ENCODE peak calls at places on chromosomes 7 and 10, in eight cellular contexts. H, E, L, R, U, D, W and J are unnamed samples.

GRCh38 chr7:107920048-107920772 is 29.2 kb downstream of the DLD start:
- DNase-seq in H (no peak), E (no peak), L (no peak), R (no peak), U (no peak), D (no peak), W (no peak), J (no peak)

GRCh38 chr10:71431945-71432905 is 35.5 kb downstream of the CDH23 start:
- DNase-seq in H (no peak), E (no peak), L (no peak), R (no peak), U (no peak), D (no peak), W (no peak), J (no peak)

GRCh38 chr10:58517481-58518355 is 5.0 kb downstream of the BICC1 start:
- DNase-seq in H (no peak), E (no peak), L (no peak), R (no peak), U (no peak), D (no peak), W (no peak), J (no peak)

GRCh38 chr7:130918129-130919052 is 184.4 kb upstream of the KLF14 start:
- DNase-seq in H (no peak), E (no peak), L (no peak), R (no peak), U (no peak), D (no peak), W (no peak), J (no peak)

GRCh38 chr10:72263613-72264241 is 10.0 kb upstream of the DDIT4 start:
- DNase-seq in H (no peak), E (peak), L (no peak), R (peak), U (no peak), D (no peak), W (peak), J (no peak)

GRCh38 chr10:59108886-59109288 is 67.6 kb upstream of the PHYHIPL start:
- DNase-seq in H (no peak), E (no peak), L (no peak), R (no peak), U (no peak), D (no peak), W (no peak), J (no peak)

GRCh38 chr7:100612730-100613446 is 548 bp downstream of the MOSPD3 start:
- DNase-seq in H (no peak), E (no peak), L (no peak), R (no peak), U (no peak), D (no peak), W (peak), J (no peak)

GRCh38 chr10:3551761-3552160 is 233.2 kb downstream of the KLF6 start:
- DNase-seq in H (no peak), E (no peak), L (no peak), R (no peak), U (no peak), D (no peak), W (no peak), J (no peak)

GRCh38 chr10:21452203-21452602 is 73.3 kb downstream of the SKIDA1 start:
- DNase-seq in H (no peak), E (no peak), L (no peak), R (no peak), U (no peak), D (no peak), W (no peak), J (no peak)

GRCh38 chr7:95395755-95396135 is 430 bp downstream of the PON3 start:
- DNase-seq in H (no peak), E (no peak), L (no peak), R (no peak), U (no peak), D (no peak), W (no peak), J (no peak)

GRCh38 chr10:11595395-11595692 is 16.1 kb downstream of the USP6NL start:
- DNase-seq in H (no peak), E (no peak), L (no peak), R (no peak), U (no peak), D (peak), W (no peak), J (no peak)

GRCh38 chr10:102770108-102770482 is 26.3 kb downstream of the WBP1L start:
- DNase-seq in H (no peak), E (no peak), L (no peak), R (no peak), U (no peak), D (no peak), W (no peak), J (no peak)

GRCh38 chr10:99431190-99431549 is 746 bp upstream of the GOT1 start:
- DNase-seq in H (peak), E (peak), L (no peak), R (peak), U (peak), D (peak), W (peak), J (peak)

GRCh38 chr10:11338160-11338844 is 273.1 kb downstream of the USP6NL start:
- DNase-seq in H (no peak), E (no peak), L (no peak), R (no peak), U (no peak), D (no peak), W (no peak), J (no peak)